ENCODE peak calls at places on chromosome 21, in seven cellular contexts. I is fibroblast of lung, G is PC-3, M is HCT116, O is hepatocyte, S is neural progenitor cell, V is PC-9. C is an unnamed sample.

GRCh38 chr21:28439246-28439645 is 553.4 kb downstream of the LTN1 start:
- DNase-seq in I (peak), G (no peak), M (no peak), O (no peak), S (no peak), V (no peak), C (no peak)

GRCh38 chr21:25881524-25882376 is 147.0 kb downstream of the GABPA start:
- DNase-seq in I (peak), G (peak), M (peak), O (peak), S (peak), V (no peak), C (peak)

GRCh38 chr21:15206514-15206913 is 141.7 kb upstream of the NRIP1 start:
- DNase-seq in I (no peak), G (no peak), M (no peak), O (no peak), S (no peak), V (no peak), C (no peak)

GRCh38 chr21:37350472-37350871 is 16.1 kb upstream of the DYRK1A start:
- DNase-seq in I (no peak), G (peak), M (no peak), O (no peak), S (no peak), V (peak), C (no peak)

GRCh38 chr21:18142639-18143038 is 102.0 kb upstream of the CHODL start:
- DNase-seq in I (no peak), G (no peak), M (no peak), O (no peak), S (no peak), V (no peak), C (no peak)

GRCh38 chr21:40606341-40606740 is 240.6 kb downstream of the DSCAM start:
- DNase-seq in I (no peak), G (no peak), M (no peak), O (no peak), S (no peak), V (no peak), C (no peak)

GRCh38 chr21:37675202-37675801 is 241.0 kb downstream of the KCNJ6 start:
- DNase-seq in I (peak), G (peak), M (peak), O (peak), S (peak), V (no peak), C (peak)

GRCh38 chr21:26112127-26112742 is 58.3 kb downstream of the APP start:
- DNase-seq in I (no peak), G (no peak), M (no peak), O (no peak), S (no peak), V (no peak), C (no peak)

GRCh38 chr21:41762236-41762635 is 4.6 kb downstream of the RIPK4 start:
- DNase-seq in I (no peak), G (peak), M (no peak), O (no peak), S (peak), V (peak), C (no peak)
- TF ChIP-seq EZH2 in I (no peak), G (no peak), M (no peak), O (no peak), S (no peak), V (no peak), C (no peak)

DNA sequence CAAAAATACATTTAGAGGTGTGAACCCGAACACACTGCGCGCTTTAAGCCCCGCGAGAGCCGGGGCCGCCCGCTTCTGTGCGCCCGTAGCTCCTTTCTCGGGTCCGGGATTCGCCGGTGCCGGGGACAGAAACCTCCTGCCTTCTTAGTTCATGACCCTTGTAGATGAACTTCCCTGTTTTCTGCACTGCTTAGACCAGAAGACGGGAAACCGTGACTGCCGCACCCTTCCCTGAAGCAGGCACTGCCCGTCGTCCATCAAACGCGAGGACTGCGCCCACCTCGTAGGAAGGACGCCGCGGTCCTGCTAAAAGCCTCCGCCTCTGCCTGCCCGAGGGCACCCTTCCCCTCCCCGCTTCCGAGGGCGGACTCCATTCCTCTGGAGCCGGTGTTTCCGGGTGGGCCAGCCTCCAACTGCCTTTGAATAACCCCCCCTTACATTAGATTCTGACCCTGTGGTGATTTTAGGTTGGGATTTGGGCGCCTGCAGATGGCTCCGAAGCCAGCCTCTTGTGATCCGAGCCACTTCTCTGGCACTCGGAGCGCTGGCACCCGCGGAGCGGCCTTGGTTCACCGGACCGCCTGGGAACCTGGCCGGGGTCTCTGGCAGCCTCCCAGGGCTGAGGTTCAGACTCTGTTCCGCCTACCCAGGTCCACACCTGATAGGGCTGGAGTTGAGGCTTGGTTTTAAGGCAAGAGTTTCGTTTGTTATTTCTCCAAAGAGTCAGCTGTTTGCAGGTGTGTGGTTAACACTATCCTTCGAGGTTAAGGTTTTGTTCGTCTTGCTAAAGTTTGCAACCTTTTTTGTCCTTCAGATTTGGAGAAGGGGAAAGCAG is 1.2 kb upstream of the PTTG1IP start:
- DNase-seq in I (no peak), G (peak), M (no peak), O (peak), S (peak), V (peak), C (no peak)
- TF ChIP-seq EZH2 in I (no peak), G (no peak), M (no peak), O (no peak), S (peak), V (no peak), C (no peak)

GRCh38 chr21:36134820-36135390 is at the start of gene CBR3:
- DNase-seq in I (peak), G (peak), M (no peak), O (peak), S (peak), V (peak), C (peak)

GRCh38 chr21:36132691-36133090 is 2.2 kb upstream of the CBR3 start:
- DNase-seq in I (no peak), G (no peak), M (no peak), O (no peak), S (no peak), V (no peak), C (no peak)

GRCh38 chr21:36141513-36141925 is 6.6 kb downstream of the CBR3 start:
- DNase-seq in I (peak), G (peak), M (peak), O (peak), S (peak), V (peak), C (peak)

DNA sequence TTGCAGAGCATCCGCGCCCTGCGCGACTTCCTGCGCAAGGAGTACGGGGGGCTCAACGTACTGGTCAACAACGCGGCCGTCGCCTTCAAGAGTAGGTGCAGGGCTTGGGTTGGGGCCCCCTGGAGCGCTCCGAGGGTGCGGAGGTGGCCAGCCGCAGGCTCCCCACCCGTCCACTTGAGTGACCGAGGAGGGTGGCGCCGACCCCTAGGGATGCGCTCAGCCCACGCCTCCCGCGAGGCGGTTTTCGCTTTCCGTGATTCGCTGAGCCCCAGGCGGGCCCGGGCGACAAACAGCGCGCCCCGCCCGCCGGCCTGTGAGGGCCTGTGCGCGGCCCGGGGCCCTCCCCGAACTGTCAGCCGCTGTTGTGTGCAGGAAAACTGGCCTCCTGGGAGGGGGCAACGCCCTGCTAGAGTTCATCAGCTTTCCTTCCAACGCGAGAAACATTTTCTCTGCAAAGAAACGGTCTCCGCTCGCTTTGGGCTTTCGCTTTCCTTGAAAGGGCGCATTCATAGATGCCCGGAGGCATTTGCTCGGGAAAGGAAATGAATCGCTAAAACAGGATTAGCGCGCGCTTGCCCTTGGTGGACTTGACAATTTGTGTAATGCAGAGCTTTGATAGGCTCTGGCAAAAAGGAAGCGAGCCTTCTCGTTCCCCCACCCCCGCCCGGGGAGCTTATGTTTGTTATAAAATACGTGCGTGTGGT is 664 bp downstream of the CBR3 start:
- DNase-seq in I (peak), G (peak), M (no peak), O (peak), S (peak), V (peak), C (peak)
- TF ChIP-seq EZH2 in I (no peak), G (no peak), M (no peak), O (no peak), S (peak), V (no peak), C (no peak)

GRCh38 chr21:44603911-44604310 is 3.5 kb downstream of the KRTAP10-7 start:
- DNase-seq in I (no peak), G (no peak), M (no peak), O (no peak), S (no peak), V (no peak), C (no peak)

GRCh38 chr21:44602474-44602871 is 2.1 kb downstream of the KRTAP10-7 start:
- DNase-seq in I (no peak), G (no peak), M (no peak), O (no peak), S (no peak), V (no peak), C (no peak)

GRCh38 chr21:44599264-44600029 is 950 bp upstream of the KRTAP10-7 start:
- DNase-seq in I (no peak), G (no peak), M (no peak), O (no peak), S (no peak), V (no peak), C (no peak)

GRCh38 chr21:44603109-44603875 is 2.9 kb downstream of the KRTAP10-7 start:
- DNase-seq in I (no peak), G (no peak), M (no peak), O (no peak), S (no peak), V (no peak), C (no peak)

DNA sequence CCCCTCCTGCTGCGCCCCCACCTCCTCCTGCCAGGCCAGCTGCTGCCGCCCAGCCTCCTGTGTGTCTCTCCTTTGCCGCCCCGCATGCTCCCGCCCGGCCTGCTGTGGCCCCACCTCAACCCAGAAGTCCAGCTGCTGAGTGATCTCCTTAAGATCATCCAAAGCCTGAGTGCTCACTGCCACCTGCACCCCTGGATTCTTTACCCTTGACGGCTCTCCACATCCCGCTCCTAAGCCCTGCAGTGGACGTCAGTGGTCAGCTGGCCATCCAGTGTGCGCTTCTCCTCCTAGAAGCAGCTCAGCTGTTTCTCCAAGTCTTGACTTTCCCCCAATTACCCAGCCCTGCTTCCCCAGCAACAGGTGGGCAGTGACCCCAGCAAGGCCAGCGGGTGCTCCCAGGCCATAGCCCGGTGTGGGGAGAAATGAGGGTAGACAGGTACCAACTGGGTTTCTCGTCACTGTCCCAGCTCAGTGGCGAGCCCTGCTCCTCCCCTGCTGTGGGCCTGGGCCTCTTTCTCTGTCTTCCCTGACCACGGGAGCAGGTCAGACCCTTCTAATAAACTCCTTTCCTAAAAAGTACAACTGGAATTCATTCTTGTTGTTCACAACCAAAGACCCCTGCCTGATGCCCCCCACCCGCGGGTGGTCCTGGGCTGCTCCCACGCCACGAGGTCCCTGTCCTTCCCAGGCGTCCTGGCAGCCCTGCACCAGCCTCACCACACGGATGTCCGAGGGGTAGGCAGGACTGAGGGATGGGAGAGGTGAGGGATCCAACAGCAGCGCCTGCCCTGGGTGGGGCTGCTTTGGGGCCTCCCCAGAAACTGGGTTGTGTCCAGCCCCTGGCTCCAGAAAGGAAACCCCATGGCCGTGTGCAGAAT is 1.4 kb downstream of the KRTAP10-7 start:
- DNase-seq in I (no peak), G (no peak), M (no peak), O (no peak), S (no peak), V (no peak), C (no peak)
- TF ChIP-seq EZH2 in I (no peak), G (no peak), M (no peak), O (no peak), S (no peak), V (no peak), C (no peak)

DNA sequence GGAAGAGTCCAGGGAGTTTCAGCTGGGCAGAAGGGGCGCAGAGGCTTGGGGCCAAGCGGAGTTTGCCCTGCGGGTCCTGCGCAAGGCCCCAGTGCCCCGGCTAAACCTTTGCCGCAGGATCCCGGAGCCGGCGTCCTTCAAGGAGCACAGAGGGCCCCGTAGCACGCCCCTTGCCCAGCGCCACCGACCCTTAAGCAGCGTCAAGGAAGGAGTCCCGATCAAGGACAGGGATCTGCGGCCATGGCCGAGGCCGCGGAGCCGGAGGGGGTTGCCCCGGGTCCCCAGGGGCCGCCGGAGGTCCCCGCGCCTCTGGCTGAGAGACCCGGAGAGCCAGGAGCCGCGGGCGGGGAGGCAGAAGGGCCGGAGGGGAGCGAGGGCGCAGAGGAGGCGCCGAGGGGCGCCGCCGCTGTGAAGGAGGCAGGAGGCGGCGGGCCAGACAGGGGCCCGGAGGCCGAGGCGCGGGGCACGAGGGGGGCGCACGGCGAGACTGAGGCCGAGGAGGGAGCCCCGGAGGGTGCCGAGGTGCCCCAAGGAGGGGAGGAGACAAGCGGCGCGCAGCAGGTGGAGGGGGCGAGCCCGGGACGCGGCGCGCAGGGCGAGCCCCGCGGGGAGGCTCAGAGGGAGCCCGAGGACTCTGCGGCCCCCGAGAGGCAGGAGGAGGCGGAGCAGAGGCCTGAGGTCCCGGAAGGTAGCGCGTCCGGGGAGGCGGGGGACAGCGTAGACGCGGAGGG is 520 bp downstream of the CLIC6 start:
- DNase-seq in I (no peak), G (no peak), M (no peak), O (peak), S (peak), V (no peak), C (no peak)
- TF ChIP-seq EZH2 in I (no peak), G (no peak), M (no peak), O (peak), S (peak), V (no peak), C (peak)

DNA sequence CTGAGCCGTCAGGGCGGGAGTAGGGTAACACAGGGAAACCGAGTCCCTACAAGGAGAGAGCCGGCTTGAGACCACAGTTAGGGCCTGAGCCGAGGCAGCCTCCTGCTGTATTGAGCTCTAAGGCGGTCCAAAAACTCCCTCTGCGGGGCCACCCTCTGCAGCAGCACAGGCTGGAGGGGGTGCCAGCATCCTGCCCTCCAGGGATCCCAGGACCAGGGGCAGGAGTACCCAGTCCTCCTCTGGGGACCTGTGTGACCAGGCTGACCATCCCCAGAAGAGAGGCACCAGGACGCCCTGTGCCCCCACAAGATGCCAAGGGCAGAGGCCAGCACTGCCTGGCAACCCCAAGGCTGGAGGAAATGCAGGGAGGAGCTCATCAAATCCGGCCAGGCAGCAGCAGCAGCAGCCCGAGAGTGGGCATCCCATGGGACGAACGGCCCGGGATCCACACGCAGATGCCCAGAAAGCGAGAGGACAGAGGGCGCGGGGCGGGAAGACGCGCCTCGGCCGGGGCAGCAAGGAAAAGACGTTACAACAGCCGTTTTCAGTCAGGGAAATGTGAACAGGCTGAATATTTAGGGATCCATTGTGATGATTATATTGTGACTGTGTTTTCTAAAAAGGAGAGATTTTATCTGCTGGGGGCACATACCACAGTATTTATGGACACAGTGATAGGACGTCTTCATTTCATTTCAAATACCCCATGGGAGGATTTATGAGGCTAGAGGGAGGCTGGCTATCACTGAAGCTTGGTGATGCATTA is 57.1 kb upstream of the COL18A1 start:
- DNase-seq in I (no peak), G (no peak), M (no peak), O (no peak), S (no peak), V (no peak), C (no peak)
- TF ChIP-seq EZH2 in I (no peak), G (no peak), M (no peak), O (no peak), S (no peak), V (no peak), C (no peak)

DNA sequence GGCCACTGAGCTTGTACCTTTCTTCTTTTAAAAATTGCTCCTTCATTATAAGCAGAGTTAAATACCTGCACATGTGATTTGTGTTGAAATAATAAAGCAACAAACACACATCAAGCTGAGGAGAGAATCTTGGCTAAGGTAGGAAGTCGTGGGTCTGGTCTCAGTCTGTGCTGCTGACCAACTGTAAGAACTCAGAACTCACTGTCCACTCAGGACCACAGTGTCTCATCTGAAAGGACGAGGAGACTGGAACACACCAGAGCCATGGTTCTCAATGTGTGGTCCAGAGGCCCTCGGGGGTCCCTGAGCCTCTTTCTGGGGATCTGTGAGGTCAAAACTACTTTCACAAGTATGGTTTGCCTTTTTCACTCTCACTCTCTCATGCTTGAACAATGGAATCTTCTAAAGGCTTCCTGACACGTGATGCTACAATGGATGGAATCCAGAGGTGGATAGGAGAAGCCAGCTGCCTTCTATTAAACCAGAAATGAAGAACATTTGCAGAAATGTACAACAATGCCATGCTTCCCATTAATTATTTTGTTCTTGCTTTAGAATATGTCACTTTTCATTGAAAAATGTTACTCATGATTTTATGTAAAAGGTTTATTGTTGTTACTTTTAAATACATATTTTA is 17.3 kb upstream of the ETS2 start:
- DNase-seq in I (no peak), G (no peak), M (no peak), O (no peak), S (no peak), V (no peak), C (no peak)
- TF ChIP-seq EZH2 in I (no peak), G (no peak), M (no peak), O (no peak), S (no peak), V (no peak), C (no peak)

C was measured in astrocyte.